ENCODE peak calls at places on chromosomes 2 and 18, in six cellular contexts. Q, K, Z, B, G and D are unnamed samples.

GRCh38 chr2:239561448-239562001 is 160.7 kb upstream of the HDAC4 start:
- DNase-seq in Q (peak; percentile 25), K (no peak), Z (no peak), B (no peak), G (no peak), D (peak; percentile 72)

GRCh38 chr2:132477962-132478361 is 61.4 kb downstream of the GPR39 start:
- DNase-seq in Q (no peak), K (no peak), Z (no peak), B (no peak), G (no peak), D (no peak)

GRCh38 chr2:190722825-190723224 is 73.9 kb downstream of the NAB1 start:
- DNase-seq in Q (no peak), K (no peak), Z (no peak), B (no peak), G (no peak), D (no peak)

GRCh38 chr18:77101410-77102245 is 31.0 kb downstream of the MBP start:
- DNase-seq in Q (peak; percentile 64), K (no peak), Z (no peak), B (peak; percentile 90), G (peak; percentile 82), D (peak; percentile 83)

GRCh38 chr2:240983361-240983995 is 14.9 kb upstream of the SNED1 start:
- DNase-seq in Q (peak; percentile 44), K (peak; percentile 58), Z (peak; percentile 66), B (peak; percentile 75), G (peak; percentile 78), D (no peak)

GRCh38 chr2:230870544-230871360 is 6.0 kb downstream of the ITM2C start:
- DNase-seq in Q (peak; percentile 77), K (peak; percentile 8), Z (no peak), B (no peak), G (no peak), D (no peak)

GRCh38 chr2:223049356-223049755 is 2.6 kb upstream of the KCNE4 start:
- DNase-seq in Q (no peak), K (no peak), Z (no peak), B (no peak), G (no peak), D (no peak)

GRCh38 chr2:224933416-224933815 is 108.9 kb downstream of the DOCK10 start:
- DNase-seq in Q (no peak), K (no peak), Z (no peak), B (no peak), G (no peak), D (no peak)

GRCh38 chr2:231123362-231123898 is 1.4 kb downstream of the HTR2B start:
- DNase-seq in Q (no peak), K (no peak), Z (no peak), B (no peak), G (no peak), D (no peak)

GRCh38 chr2:42800981-42801380 is 8.6 kb upstream of the HAAO start:
- DNase-seq in Q (no peak), K (no peak), Z (no peak), B (no peak), G (no peak), D (no peak)

GRCh38 chr18:12659904-12660605 is 2.1 kb upstream of the SPIRE1 start:
- DNase-seq in Q (peak; percentile 41), K (peak; percentile 46), Z (peak; percentile 66), B (peak; percentile 61), G (no peak), D (peak; percentile 70)

GRCh38 chr2:200609027-200609614 is 23.3 kb downstream of the AOX1 start:
- DNase-seq in Q (no peak), K (no peak), Z (no peak), B (peak; percentile 71), G (no peak), D (no peak)

GRCh38 chr18:69484699-69485396 is 84.2 kb downstream of the DOK6 start:
- DNase-seq in Q (no peak), K (no peak), Z (no peak), B (peak; percentile 5), G (no peak), D (no peak)

GRCh38 chr2:184402381-184402780 is 195.9 kb upstream of the ZNF804A start:
- DNase-seq in Q (no peak), K (no peak), Z (no peak), B (no peak), G (no peak), D (no peak)

GRCh38 chr2:109062558-109063325 is 66.3 kb upstream of the SH3RF3 start:
- DNase-seq in Q (no peak), K (no peak), Z (no peak), B (no peak), G (no peak), D (no peak)

GRCh38 chr2:126736133-126736874 is 80.3 kb downstream of the GYPC start:
- DNase-seq in Q (peak; percentile 68), K (no peak), Z (no peak), B (no peak), G (no peak), D (no peak)

GRCh38 chr2:182763311-182763912 is 47.4 kb downstream of the DNAJC10 start:
- DNase-seq in Q (no peak), K (peak; percentile 53), Z (peak; percentile 6), B (peak; percentile 55), G (no peak), D (no peak)

GRCh38 chr2:101972621-101973434 is 18.9 kb upstream of the IL1R2 start:
- DNase-seq in Q (no peak), K (no peak), Z (no peak), B (no peak), G (no peak), D (no peak)

GRCh38 chr2:201779996-201780673 is 598 bp downstream of the ALS2 start:
- DNase-seq in Q (no peak), K (no peak), Z (peak; percentile 15), B (peak; percentile 6), G (no peak), D (peak; percentile 12)

GRCh38 chr2:20381457-20381856 is 30.8 kb upstream of the PUM2 start:
- DNase-seq in Q (peak; percentile 34), K (peak; percentile 48), Z (no peak), B (no peak), G (no peak), D (no peak)

GRCh38 chr2:59529738-59530137 is 1023.7 kb downstream of the BCL11A start:
- DNase-seq in Q (no peak), K (peak; percentile 2), Z (no peak), B (no peak), G (no peak), D (peak; percentile 41)

GRCh38 chr2:72859831-72860262 is 27.4 kb upstream of the SPR start:
- DNase-seq in Q (peak; percentile 78), K (peak; percentile 57), Z (peak; percentile 41), B (peak; percentile 80), G (peak; percentile 73), D (peak; percentile 71)

GRCh38 chr2:96391828-96392200 is 56.2 kb downstream of the NCAPH start:
- DNase-seq in Q (no peak), K (no peak), Z (no peak), B (no peak), G (no peak), D (no peak)

GRCh38 chr18:63917831-63918230 is 10.1 kb downstream of the SERPINB10 start:
- DNase-seq in Q (no peak), K (no peak), Z (no peak), B (no peak), G (no peak), D (no peak)

GRCh38 chr2:219457784-219458369 is 23.2 kb downstream of the SPEG start:
- DNase-seq in Q (no peak), K (peak; percentile 20), Z (no peak), B (peak; percentile 24), G (no peak), D (no peak)

GRCh38 chr2:46835520-46835919 is 80.1 kb downstream of the MCFD2 start:
- DNase-seq in Q (no peak), K (no peak), Z (no peak), B (no peak), G (no peak), D (no peak)

GRCh38 chr2:229201522-229201921 is 69.6 kb downstream of the PID1 start:
- DNase-seq in Q (no peak), K (no peak), Z (no peak), B (no peak), G (no peak), D (no peak)

GRCh38 chr2:60560734-60561649 is 7.5 kb upstream of the BCL11A start:
- DNase-seq in Q (no peak), K (peak; percentile 10), Z (peak; percentile 38), B (peak; percentile 31), G (no peak), D (no peak)

GRCh38 chr2:100822587-100823248 is 2.8 kb downstream of the NPAS2 start:
- DNase-seq in Q (no peak), K (no peak), Z (no peak), B (no peak), G (no peak), D (no peak)

GRCh38 chr18:3179430-3180089 is 40.2 kb downstream of the MYOM1 start:
- DNase-seq in Q (no peak), K (peak; percentile 43), Z (no peak), B (no peak), G (no peak), D (no peak)

GRCh38 chr2:240133401-240133800 is 2.7 kb downstream of the COPS9 start:
- DNase-seq in Q (no peak), K (no peak), Z (no peak), B (no peak), G (no peak), D (no peak)

GRCh38 chr2:166090346-166090745 is 37.5 kb downstream of the SCN1A start:
- DNase-seq in Q (no peak), K (no peak), Z (no peak), B (no peak), G (no peak), D (no peak)

GRCh38 chr2:241413929-241414580 is 58.0 kb downstream of the FARP2 start:
- DNase-seq in Q (no peak), K (no peak), Z (no peak), B (no peak), G (no peak), D (no peak)

GRCh38 chr2:98463988-98464771 is 19.5 kb downstream of the INPP4A start:
- DNase-seq in Q (peak; percentile 43), K (no peak), Z (no peak), B (no peak), G (peak; percentile 77), D (no peak)

GRCh38 chr18:24809173-24809955 is 348.9 kb downstream of the HRH4 start:
- DNase-seq in Q (peak; percentile 58), K (no peak), Z (no peak), B (no peak), G (no peak), D (no peak)

GRCh38 chr18:27378396-27379094 is 193.4 kb upstream of the CHST9 start:
- DNase-seq in Q (no peak), K (no peak), Z (no peak), B (no peak), G (no peak), D (peak; percentile 28)

GRCh38 chr2:195520671-195521155 is 136.3 kb upstream of the SLC39A10 start:
- DNase-seq in Q (no peak), K (no peak), Z (no peak), B (peak; percentile 97), G (no peak), D (no peak)

GRCh38 chr2:70977605-70978205 is 725 bp upstream of the ANKRD53 start:
- DNase-seq in Q (peak; percentile 57), K (no peak), Z (no peak), B (no peak), G (no peak), D (no peak)

GRCh38 chr2:219059725-219060682 is 717 bp downstream of the IHH start:
- DNase-seq in Q (peak; percentile 37), K (peak; percentile 28), Z (peak; percentile 43), B (peak; percentile 5), G (peak; percentile 64), D (no peak)